ENCODE peak calls at places on chromosomes 2 and 18, in six cellular contexts. T, C, A, F, L and R are unnamed samples.

GRCh38 chr2:43082111-43082877 is 144.1 kb downstream of the ZFP36L2 start:
- DNase-seq in T (peak; percentile 76), C (peak; percentile 37), A (no peak), F (peak; percentile 68), L (no peak), R (no peak)

GRCh38 chr2:66446178-66446860 is 11.4 kb downstream of the MEIS1 start:
- DNase-seq in T (no peak), C (no peak), A (no peak), F (no peak), L (peak; percentile 84), R (no peak)

GRCh38 chr18:23528580-23529472 is 25.5 kb downstream of the RMC1 start:
- DNase-seq in T (peak; percentile 88), C (no peak), A (no peak), F (no peak), L (peak; percentile 77), R (no peak)

GRCh38 chr18:55732227-55733106 is 144.5 kb upstream of the TCF4 start:
- DNase-seq in T (peak; percentile 9), C (no peak), A (no peak), F (no peak), L (no peak), R (no peak)

GRCh38 chr2:160674076-160674630 is 180.5 kb upstream of the RBMS1 start:
- DNase-seq in T (no peak), C (no peak), A (no peak), F (peak; percentile 60), L (no peak), R (no peak)

GRCh38 chr18:28357785-28358401 is 181.0 kb upstream of the CDH2 start:
- DNase-seq in T (peak; percentile 16), C (no peak), A (no peak), F (peak; percentile 35), L (no peak), R (no peak)

GRCh38 chr18:60372598-60372997 is at the start of gene MC4R:
- DNase-seq in T (no peak), C (no peak), A (no peak), F (peak; percentile 96), L (no peak), R (no peak)

GRCh38 chr2:255195-255594 is 8.6 kb downstream of the SH3YL1 start:
- DNase-seq in T (no peak), C (no peak), A (no peak), F (no peak), L (no peak), R (no peak)

GRCh38 chr18:40673150-40673549 is 1281.9 kb upstream of the PIK3C3 start:
- DNase-seq in T (no peak), C (no peak), A (no peak), F (no peak), L (no peak), R (no peak)

GRCh38 chr2:240594511-240595380 is 8.2 kb downstream of the CAPN10 start:
- DNase-seq in T (no peak), C (no peak), A (no peak), F (no peak), L (peak; percentile 61), R (no peak)

GRCh38 chr2:65061910-65062339 is 5.7 kb downstream of the CEP68 start:
- DNase-seq in T (no peak), C (no peak), A (no peak), F (no peak), L (no peak), R (peak; percentile 3)

GRCh38 chr18:49837889-49838288 is 24.6 kb upstream of the ACAA2 start:
- DNase-seq in T (peak; percentile 38), C (peak; percentile 87), A (no peak), F (no peak), L (no peak), R (no peak)

GRCh38 chr18:23523429-23524212 is 20.3 kb downstream of the RMC1 start:
- DNase-seq in T (peak; percentile 56), C (no peak), A (no peak), F (no peak), L (no peak), R (peak; percentile 61)

GRCh38 chr18:60684843-60685513 is 312.4 kb upstream of the MC4R start:
- DNase-seq in T (peak; percentile 46), C (no peak), A (no peak), F (peak; percentile 39), L (no peak), R (peak; percentile 16)

GRCh38 chr2:7673101-7673500 is 755.9 kb downstream of the RNF144A start:
- DNase-seq in T (no peak), C (no peak), A (no peak), F (no peak), L (no peak), R (no peak)

GRCh38 chr2:139836769-139837168 is 1056.6 kb upstream of the NXPH2 start:
- DNase-seq in T (no peak), C (no peak), A (no peak), F (no peak), L (no peak), R (no peak)

GRCh38 chr2:54956392-54956722 is 93.9 kb downstream of the RTN4 start:
- DNase-seq in T (no peak), C (no peak), A (no peak), F (peak; percentile 94), L (no peak), R (no peak)

GRCh38 chr18:48786621-48787522 is 163.9 kb downstream of the SMAD7 start:
- DNase-seq in T (no peak), C (no peak), A (no peak), F (no peak), L (peak; percentile 61), R (no peak)

GRCh38 chr2:134234535-134234934 is 19.3 kb upstream of the MGAT5 start:
- DNase-seq in T (no peak), C (no peak), A (no peak), F (peak; percentile 44), L (no peak), R (no peak)

GRCh38 chr2:237987263-237987662 is 20.4 kb downstream of the UBE2F start:
- DNase-seq in T (no peak), C (no peak), A (no peak), F (peak; percentile 38), L (no peak), R (no peak)

GRCh38 chr2:122191331-122191730 is 435.9 kb downstream of the TSN start:
- DNase-seq in T (peak; percentile 78), C (no peak), A (no peak), F (peak; percentile 89), L (no peak), R (peak; percentile 25)

GRCh38 chr2:85324639-85325465 is 2.9 kb downstream of the TGOLN2 start:
- DNase-seq in T (peak; percentile 54), C (no peak), A (no peak), F (no peak), L (peak; percentile 53), R (no peak)

GRCh38 chr2:238868616-238869292 is 20.9 kb downstream of the TWIST2 start:
- DNase-seq in T (peak; percentile 45), C (no peak), A (no peak), F (no peak), L (peak; percentile 95), R (no peak)

GRCh38 chr2:172788871-172789270 is 53.2 kb downstream of the RAPGEF4 start:
- DNase-seq in T (peak; percentile 6), C (no peak), A (no peak), F (no peak), L (no peak), R (no peak)

GRCh38 chr2:224271854-224272620 is 129.9 kb downstream of the FAM124B start:
- DNase-seq in T (no peak), C (no peak), A (no peak), F (no peak), L (no peak), R (no peak)

GRCh38 chr2:95231723-95232122 is 24.4 kb downstream of the ZNF892 start:
- DNase-seq in T (peak; percentile 89), C (no peak), A (no peak), F (peak; percentile 88), L (no peak), R (peak; percentile 57)

GRCh38 chr2:64453710-64454315 is at the start of gene LGALSL:
- DNase-seq in T (peak; percentile 66), C (no peak), A (peak; percentile 3), F (peak; percentile 72), L (peak; percentile 86), R (peak; percentile 91)

GRCh38 chr2:175030380-175031271 is 25.4 kb upstream of the CHN1 start:
- DNase-seq in T (peak; percentile 49), C (no peak), A (no peak), F (peak; percentile 77), L (no peak), R (no peak)

GRCh38 chr2:16204791-16205620 is 264.7 kb downstream of the MYCN start:
- DNase-seq in T (no peak), C (no peak), A (no peak), F (no peak), L (no peak), R (no peak)

GRCh38 chr2:53896864-53897263 is 37.1 kb upstream of the GPR75 start:
- DNase-seq in T (peak; percentile 85), C (peak; percentile 62), A (no peak), F (no peak), L (no peak), R (no peak)

GRCh38 chr18:6357668-6358067 is 57.0 kb downstream of the L3MBTL4 start:
- DNase-seq in T (no peak), C (no peak), A (no peak), F (no peak), L (no peak), R (no peak)

GRCh38 chr2:238160206-238161129 is 1.7 kb downstream of the ERFE start:
- DNase-seq in T (no peak), C (no peak), A (no peak), F (peak; percentile 87), L (no peak), R (no peak)

GRCh38 chr2:218332920-218333645 is 23.6 kb upstream of the CATIP start:
- DNase-seq in T (no peak), C (no peak), A (no peak), F (no peak), L (no peak), R (peak; percentile 35)

GRCh38 chr2:164871404-164871803 is 29.8 kb upstream of the COBLL1 start:
- DNase-seq in T (no peak), C (no peak), A (no peak), F (no peak), L (no peak), R (no peak)

GRCh38 chr2:199668648-199669047 is 182.3 kb downstream of the FTCDNL1 start:
- DNase-seq in T (no peak), C (no peak), A (no peak), F (no peak), L (no peak), R (no peak)

GRCh38 chr18:70981400-70982140 is 692.7 kb downstream of the SOCS6 start:
- DNase-seq in T (no peak), C (no peak), A (no peak), F (no peak), L (no peak), R (no peak)

GRCh38 chr18:49721981-49722380 is 91.4 kb downstream of the ACAA2 start:
- DNase-seq in T (no peak), C (no peak), A (no peak), F (no peak), L (no peak), R (no peak)

GRCh38 chr2:28277466-28277865 is 115.2 kb upstream of the FOSL2 start:
- DNase-seq in T (no peak), C (no peak), A (no peak), F (no peak), L (no peak), R (no peak)